ENCODE peak calls at places on chromosome X, in eight cellular contexts. C, M, U, E, L, W, X and Z are unnamed samples. For H3K4me1 and H3K9me3, the result is how much of the 10 kb centered on the place peaks cover.

GRCh38 chrX:74420194-74421035 is 878 bp upstream of the SLC16A2 start:
- DNase-seq in U (peak), E (no peak), X (peak), M (peak), L (peak), W (peak), C (peak), Z (no peak)

GRCh38 chrX:20267924-20268701 is 1.4 kb upstream of the RPS6KA3 start:
- DNase-seq in C (no peak), W (peak), X (peak), M (no peak), L (no peak), U (peak), E (no peak), Z (no peak)

GRCh38 chrX:21764043-21764442 is 6.1 kb upstream of the SMPX start:
- DNase-seq in W (no peak), M (no peak), X (no peak), C (no peak), U (no peak), L (no peak), E (no peak), Z (no peak)

GRCh38 chrX:71454222-71454621 is 78.7 kb upstream of the OGT start:
- DNase-seq in M (no peak), W (no peak), E (no peak), X (no peak), C (peak), U (no peak), L (peak), Z (no peak)

GRCh38 chrX:18654873-18655836 is 16.8 kb downstream of the RS1 start:
- DNase-seq in X (no peak), C (no peak), L (peak), U (no peak), M (no peak), E (no peak), W (no peak), Z (peak)

GRCh38 chrX:118503260-118504041 is 7.8 kb downstream of the DOCK11 start:
- DNase-seq in U (no peak), X (no peak), M (no peak), L (no peak), E (no peak), W (no peak), C (no peak), Z (no peak)

GRCh38 chrX:149825424-149825823 is 43.7 kb downstream of the MAGEA9 start:
- DNase-seq in E (peak), X (no peak), U (peak), W (peak), M (no peak), C (peak), L (peak), Z (peak)

GRCh38 chrX:7202206-7202605 is 54.3 kb upstream of the PUDP start:
- DNase-seq in E (no peak), L (peak), X (no peak), M (no peak), C (no peak), U (no peak), W (no peak), Z (no peak)

GRCh38 chrX:119605739-119606507 is at the start of gene NKRF:
- DNase-seq in M (peak), E (peak), W (peak), C (peak), U (peak), X (peak), L (peak), Z (peak)

GRCh38 chrX:76821276-76821675 is 393.8 kb downstream of the MAGEE1 start:
- DNase-seq in L (no peak), E (no peak), W (no peak), U (no peak), C (no peak), X (no peak), M (no peak), Z (no peak)
- H3K4me1 ChIP-seq in L (under half), E (under half), W (under half), U (under half), C (under half), X (under half), M (under half), Z (under half)

GRCh38 chrX:24148535-24149345 is 789 bp upstream of the ZFX start:
- DNase-seq in L (peak), X (no peak), C (peak), U (no peak), E (peak), W (no peak), M (no peak), Z (peak)
- H3K4me3 ChIP-seq in L (peak), X (peak), C (peak), U (peak), E (peak), W (peak), M (peak), Z (peak)

DNA sequence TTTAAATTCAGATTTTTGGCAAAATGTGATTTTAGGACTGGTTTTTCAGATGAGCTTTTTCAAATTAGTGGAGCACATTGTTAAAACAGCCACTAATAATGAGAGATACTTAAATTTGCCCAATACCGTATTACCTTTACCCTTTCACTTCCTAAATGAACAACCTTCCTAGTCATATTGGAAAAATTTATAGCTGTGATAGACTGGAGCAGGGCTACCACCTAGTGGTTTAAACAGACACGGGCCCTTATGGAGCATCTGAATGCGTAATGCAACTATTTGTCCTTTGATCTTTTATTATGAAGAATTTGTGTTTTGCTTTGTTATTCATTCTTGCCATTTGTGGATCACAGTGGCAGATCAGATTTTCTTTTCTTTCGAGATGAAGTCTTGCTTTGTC is 72.7 kb downstream of the KDM6A start:
- DNase-seq in U (no peak), C (no peak), X (no peak), E (peak), L (no peak), W (no peak), M (no peak), Z (peak)
- H3K9me3 ChIP-seq in U (under half), C (under half), X (under half), E (under half), L (under half), W (under half), M (under half), Z (under half)

GRCh38 chrX:41332005-41332404 is 2.0 kb upstream of the DDX3X start:
- DNase-seq in L (no peak), C (no peak), E (peak), U (no peak), M (no peak), W (no peak), X (no peak), Z (no peak)
- H3K4me1 ChIP-seq in L (under half), C (under half), E (under half), U (under half), M (under half), W (under half), X (under half), Z (under half)